ENCODE peak calls at places on chromosomes 16 and 17, in six cellular contexts. One of them, this sample, is unnamed.

GRCh38 chr16:11253009-11253994 is 2.7 kb downstream of the SOCS1 start:
- DNase-seq in colonic mucosa: no peak
- DNase-seq in upper lobe of right lung: no peak
- DNase-seq in fibroblast of lung: peak
- DNase-seq in GM13977: peak
- DNase-seq in pancreas: no peak
- DNase-seq in this sample: no peak

GRCh38 chr16:25018972-25019617 is 3.9 kb upstream of the ARHGAP17 start:
- DNase-seq in colonic mucosa: no peak
- DNase-seq in upper lobe of right lung: no peak
- DNase-seq in fibroblast of lung: no peak
- DNase-seq in GM13977: no peak
- DNase-seq in pancreas: no peak
- DNase-seq in this sample: no peak

GRCh38 chr16:72926671-72927070 is 121.3 kb downstream of the ZFHX3 start:
- DNase-seq in colonic mucosa: no peak
- DNase-seq in upper lobe of right lung: no peak
- DNase-seq in fibroblast of lung: no peak
- DNase-seq in GM13977: no peak
- DNase-seq in pancreas: no peak
- DNase-seq in this sample: no peak

GRCh38 chr17:71974051-71974450 is 146.8 kb upstream of the SOX9 start:
- DNase-seq in colonic mucosa: no peak
- DNase-seq in upper lobe of right lung: no peak
- DNase-seq in fibroblast of lung: no peak
- DNase-seq in GM13977: no peak
- DNase-seq in pancreas: no peak
- DNase-seq in this sample: no peak

GRCh38 chr17:79427621-79428539 is 183.0 kb downstream of the RBFOX3 start:
- DNase-seq in colonic mucosa: no peak
- DNase-seq in upper lobe of right lung: no peak
- DNase-seq in fibroblast of lung: no peak
- DNase-seq in GM13977: no peak
- DNase-seq in pancreas: peak
- DNase-seq in this sample: no peak

GRCh38 chr16:52837251-52837650 is 215.4 kb downstream of the CHD9NB start:
- DNase-seq in colonic mucosa: no peak
- DNase-seq in upper lobe of right lung: no peak
- DNase-seq in fibroblast of lung: peak
- DNase-seq in GM13977: no peak
- DNase-seq in pancreas: no peak
- DNase-seq in this sample: no peak

GRCh38 chr17:72667096-72668063 is 425.1 kb downstream of the SLC39A11 start:
- DNase-seq in colonic mucosa: no peak
- DNase-seq in upper lobe of right lung: no peak
- DNase-seq in fibroblast of lung: no peak
- DNase-seq in GM13977: no peak
- DNase-seq in pancreas: no peak
- DNase-seq in this sample: no peak

GRCh38 chr16:76228546-76229146 is 48.6 kb upstream of the CNTNAP4 start:
- DNase-seq in colonic mucosa: no peak
- DNase-seq in upper lobe of right lung: no peak
- DNase-seq in fibroblast of lung: no peak
- DNase-seq in GM13977: no peak
- DNase-seq in pancreas: no peak
- DNase-seq in this sample: no peak

GRCh38 chr16:51982715-51983680 is 563.9 kb downstream of the TOX3 start:
- DNase-seq in colonic mucosa: peak
- DNase-seq in upper lobe of right lung: no peak
- DNase-seq in fibroblast of lung: peak
- DNase-seq in GM13977: peak
- DNase-seq in pancreas: no peak
- DNase-seq in this sample: peak

GRCh38 chr17:34252138-34252889 is 2.8 kb upstream of the CCL2 start:
- DNase-seq in colonic mucosa: peak
- DNase-seq in upper lobe of right lung: peak
- DNase-seq in fibroblast of lung: peak
- DNase-seq in GM13977: peak
- DNase-seq in pancreas: peak
- DNase-seq in this sample: peak

GRCh38 chr16:87764600-87765472 is 950 bp downstream of the KLHDC4 start:
- DNase-seq in colonic mucosa: no peak
- DNase-seq in upper lobe of right lung: no peak
- DNase-seq in fibroblast of lung: no peak
- DNase-seq in GM13977: no peak
- DNase-seq in pancreas: no peak
- DNase-seq in this sample: no peak

GRCh38 chr16:58755989-58756649 is 22.0 kb upstream of the GOT2 start:
- DNase-seq in colonic mucosa: peak
- DNase-seq in upper lobe of right lung: no peak
- DNase-seq in fibroblast of lung: peak
- DNase-seq in GM13977: peak
- DNase-seq in pancreas: peak
- DNase-seq in this sample: peak

GRCh38 chr16:1331712-1332617 is 1.5 kb upstream of the BAIAP3 start:
- DNase-seq in colonic mucosa: peak
- DNase-seq in upper lobe of right lung: peak
- DNase-seq in fibroblast of lung: peak
- DNase-seq in GM13977: peak
- DNase-seq in pancreas: peak
- DNase-seq in this sample: peak

GRCh38 chr17:61410555-61411089 is 11.0 kb downstream of the TBX2 start:
- DNase-seq in colonic mucosa: peak
- DNase-seq in upper lobe of right lung: peak
- DNase-seq in fibroblast of lung: peak
- DNase-seq in GM13977: peak
- DNase-seq in pancreas: peak
- DNase-seq in this sample: peak

GRCh38 chr17:4475463-4475862 is 23.2 kb upstream of the SPNS2 start:
- DNase-seq in colonic mucosa: no peak
- DNase-seq in upper lobe of right lung: no peak
- DNase-seq in fibroblast of lung: no peak
- DNase-seq in GM13977: no peak
- DNase-seq in pancreas: no peak
- DNase-seq in this sample: no peak

GRCh38 chr17:8158267-8159031 is 4.3 kb downstream of the VAMP2 start:
- DNase-seq in colonic mucosa: peak
- DNase-seq in upper lobe of right lung: peak
- DNase-seq in fibroblast of lung: peak
- DNase-seq in GM13977: peak
- DNase-seq in pancreas: peak
- DNase-seq in this sample: peak

GRCh38 chr16:85651822-85652430 is 36.8 kb downstream of the GINS2 start:
- DNase-seq in colonic mucosa: no peak
- DNase-seq in upper lobe of right lung: no peak
- DNase-seq in fibroblast of lung: peak
- DNase-seq in GM13977: no peak
- DNase-seq in pancreas: peak
- DNase-seq in this sample: no peak

GRCh38 chr17:52383493-52384100 is 225.1 kb upstream of the CA10 start:
- DNase-seq in colonic mucosa: peak
- DNase-seq in upper lobe of right lung: no peak
- DNase-seq in fibroblast of lung: peak
- DNase-seq in GM13977: peak
- DNase-seq in pancreas: no peak
- DNase-seq in this sample: peak

GRCh38 chr17:80441133-80441578 is 26.2 kb downstream of the ENDOV start:
- DNase-seq in colonic mucosa: no peak
- DNase-seq in upper lobe of right lung: no peak
- DNase-seq in fibroblast of lung: peak
- DNase-seq in GM13977: peak
- DNase-seq in pancreas: peak
- DNase-seq in this sample: peak

GRCh38 chr17:42814633-42815399 is 9.3 kb downstream of the BECN1 start:
- DNase-seq in colonic mucosa: no peak
- DNase-seq in upper lobe of right lung: no peak
- DNase-seq in fibroblast of lung: peak
- DNase-seq in GM13977: no peak
- DNase-seq in pancreas: no peak
- DNase-seq in this sample: no peak

DNA sequence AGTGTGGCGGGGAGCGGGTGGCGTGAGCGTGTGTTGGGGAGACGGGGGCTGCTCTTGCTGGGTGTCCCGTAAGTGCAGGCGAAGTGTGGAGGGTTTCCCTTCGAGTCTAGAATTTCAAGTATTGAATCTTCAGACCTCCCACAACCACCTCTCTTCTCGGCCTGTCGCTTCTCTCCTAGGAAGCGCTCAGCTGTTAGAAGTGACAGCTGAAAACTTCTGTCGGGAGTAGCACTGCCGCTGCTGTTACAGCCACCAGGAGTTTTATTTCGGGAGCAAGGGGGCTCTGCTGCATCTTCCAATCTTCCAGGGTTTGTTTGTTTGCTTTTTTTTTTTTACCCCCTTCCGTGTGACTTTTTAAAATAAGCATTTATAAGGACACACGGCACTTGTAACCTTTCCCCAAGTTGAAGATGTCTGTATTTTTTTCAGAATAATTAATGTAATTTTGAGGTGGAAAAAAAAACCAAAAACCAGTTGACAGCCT is 738 bp downstream of the RPS6KB1 start:
- DNase-seq in colonic mucosa: peak
- DNase-seq in upper lobe of right lung: no peak
- DNase-seq in fibroblast of lung: peak
- DNase-seq in GM13977: peak
- DNase-seq in pancreas: no peak
- DNase-seq in this sample: peak
- TF ChIP-seq CTCF in colonic mucosa: no peak
- TF ChIP-seq CTCF in upper lobe of right lung: no peak
- TF ChIP-seq CTCF in fibroblast of lung: no peak
- TF ChIP-seq CTCF in GM13977: no peak
- TF ChIP-seq CTCF in pancreas: no peak
- TF ChIP-seq CTCF in this sample: no peak

DNA sequence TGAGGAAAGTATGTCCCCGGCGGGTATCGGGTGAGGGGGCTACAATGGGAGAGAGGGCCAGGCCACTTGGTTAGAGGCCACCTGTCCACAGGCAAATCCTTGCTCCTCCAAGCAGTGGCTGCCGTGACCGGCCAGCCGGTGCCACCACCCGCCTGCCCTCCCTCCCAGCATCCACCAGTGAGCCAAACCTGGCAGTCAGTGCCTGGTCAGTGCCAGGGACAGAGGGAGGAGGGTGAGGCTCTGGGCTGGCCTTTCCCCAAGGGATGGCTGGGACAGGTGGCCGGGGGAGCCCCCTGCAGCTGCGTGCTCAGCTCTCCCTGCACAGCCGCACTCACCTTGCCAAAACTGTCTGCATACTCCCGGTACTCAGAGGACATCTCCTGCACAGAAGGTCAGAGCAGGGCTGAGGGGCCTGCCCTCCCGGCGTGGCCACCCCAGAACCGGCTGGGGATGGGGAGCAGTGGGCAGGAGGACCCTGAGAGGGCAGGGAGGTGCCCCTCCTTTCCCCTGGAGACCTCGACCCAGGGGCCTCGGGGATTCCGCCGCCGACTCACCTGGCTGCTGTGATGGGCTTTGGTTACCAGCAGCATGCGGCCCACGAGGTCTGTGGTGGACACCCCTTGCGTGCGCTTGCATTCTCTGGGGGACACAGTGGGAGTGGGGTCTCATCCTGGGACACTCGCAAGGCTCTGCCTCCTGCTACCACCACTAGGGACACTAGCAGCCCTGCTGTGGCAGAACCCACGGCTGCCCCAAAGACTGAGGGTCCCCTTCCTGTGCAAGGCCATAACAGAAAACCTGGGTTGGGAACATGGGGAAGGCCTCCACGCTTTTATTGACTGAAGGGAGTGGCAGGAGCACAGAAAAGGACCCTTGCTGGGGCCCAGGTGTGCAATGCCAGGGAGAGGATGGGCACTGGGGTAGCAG is 3.7 kb downstream of the PCYT2 start:
- DNase-seq in colonic mucosa: no peak
- DNase-seq in upper lobe of right lung: no peak
- DNase-seq in fibroblast of lung: no peak
- DNase-seq in GM13977: no peak
- DNase-seq in pancreas: peak
- DNase-seq in this sample: no peak
- TF ChIP-seq CTCF in colonic mucosa: no peak
- TF ChIP-seq CTCF in upper lobe of right lung: no peak
- TF ChIP-seq CTCF in fibroblast of lung: no peak
- TF ChIP-seq CTCF in GM13977: peak
- TF ChIP-seq CTCF in pancreas: no peak
- TF ChIP-seq CTCF in this sample: no peak

GRCh38 chr16:74727903-74728302 is 27.2 kb upstream of the MLKL start:
- DNase-seq in colonic mucosa: no peak
- DNase-seq in upper lobe of right lung: no peak
- DNase-seq in fibroblast of lung: no peak
- DNase-seq in GM13977: no peak
- DNase-seq in pancreas: no peak
- DNase-seq in this sample: no peak

GRCh38 chr16:74726056-74726455 is 25.4 kb upstream of the MLKL start:
- DNase-seq in colonic mucosa: peak
- DNase-seq in upper lobe of right lung: no peak
- DNase-seq in fibroblast of lung: no peak
- DNase-seq in GM13977: no peak
- DNase-seq in pancreas: no peak
- DNase-seq in this sample: no peak

GRCh38 chr16:74725641-74726040 is 25.0 kb upstream of the MLKL start:
- DNase-seq in colonic mucosa: no peak
- DNase-seq in upper lobe of right lung: no peak
- DNase-seq in fibroblast of lung: no peak
- DNase-seq in GM13977: no peak
- DNase-seq in pancreas: no peak
- DNase-seq in this sample: no peak

GRCh38 chr16:74724820-74725549 is 24.3 kb upstream of the MLKL start:
- DNase-seq in colonic mucosa: no peak
- DNase-seq in upper lobe of right lung: no peak
- DNase-seq in fibroblast of lung: peak
- DNase-seq in GM13977: no peak
- DNase-seq in pancreas: no peak
- DNase-seq in this sample: no peak

GRCh38 chr16:74726736-74727135 is 26.1 kb upstream of the MLKL start:
- DNase-seq in colonic mucosa: peak
- DNase-seq in upper lobe of right lung: no peak
- DNase-seq in fibroblast of lung: no peak
- DNase-seq in GM13977: no peak
- DNase-seq in pancreas: no peak
- DNase-seq in this sample: no peak
- TF ChIP-seq CTCF in colonic mucosa: peak
- TF ChIP-seq CTCF in upper lobe of right lung: peak
- TF ChIP-seq CTCF in fibroblast of lung: peak
- TF ChIP-seq CTCF in GM13977: peak
- TF ChIP-seq CTCF in pancreas: peak
- TF ChIP-seq CTCF in this sample: peak

GRCh38 chr16:78455861-78456260 is 356.4 kb downstream of the WWOX start:
- DNase-seq in colonic mucosa: no peak
- DNase-seq in upper lobe of right lung: no peak
- DNase-seq in fibroblast of lung: no peak
- DNase-seq in GM13977: no peak
- DNase-seq in pancreas: no peak
- DNase-seq in this sample: no peak

GRCh38 chr16:78461087-78461486 is 361.6 kb downstream of the WWOX start:
- DNase-seq in colonic mucosa: peak
- DNase-seq in upper lobe of right lung: no peak
- DNase-seq in fibroblast of lung: no peak
- DNase-seq in GM13977: no peak
- DNase-seq in pancreas: no peak
- DNase-seq in this sample: no peak

GRCh38 chr16:78461496-78461938 is 362.1 kb downstream of the WWOX start:
- DNase-seq in colonic mucosa: peak
- DNase-seq in upper lobe of right lung: no peak
- DNase-seq in fibroblast of lung: peak
- DNase-seq in GM13977: no peak
- DNase-seq in pancreas: no peak
- DNase-seq in this sample: no peak

GRCh38 chr16:78460428-78460827 is 361.0 kb downstream of the WWOX start:
- DNase-seq in colonic mucosa: no peak
- DNase-seq in upper lobe of right lung: no peak
- DNase-seq in fibroblast of lung: no peak
- DNase-seq in GM13977: no peak
- DNase-seq in pancreas: no peak
- DNase-seq in this sample: no peak

GRCh38 chr16:78458588-78458987 is 359.1 kb downstream of the WWOX start:
- DNase-seq in colonic mucosa: no peak
- DNase-seq in upper lobe of right lung: no peak
- DNase-seq in fibroblast of lung: no peak
- DNase-seq in GM13977: no peak
- DNase-seq in pancreas: no peak
- DNase-seq in this sample: no peak
- TF ChIP-seq CTCF in colonic mucosa: no peak
- TF ChIP-seq CTCF in upper lobe of right lung: no peak
- TF ChIP-seq CTCF in fibroblast of lung: no peak
- TF ChIP-seq CTCF in GM13977: no peak
- TF ChIP-seq CTCF in pancreas: no peak
- TF ChIP-seq CTCF in this sample: no peak